ENCODE peak calls at places on chromosomes 12 and 14, in five cellular contexts. One of them, this sample, is unnamed.

GRCh38 chr14:78455896-78456435 is 285.8 kb downstream of the NRXN3 start:
- DNase-seq in pancreas: no peak
- DNase-seq in ovary: no peak
- DNase-seq in fibroblast of villous mesenchyme: no peak
- DNase-seq in endothelial cell: no peak
- DNase-seq in this sample: no peak

GRCh38 chr14:29123017-29123416 is 356.4 kb downstream of the FOXG1 start:
- DNase-seq in pancreas: no peak
- DNase-seq in ovary: no peak
- DNase-seq in fibroblast of villous mesenchyme: no peak
- DNase-seq in endothelial cell: no peak
- DNase-seq in this sample: no peak

GRCh38 chr12:94147377-94147990 is 893 bp upstream of the PLXNC1 start:
- DNase-seq in pancreas: no peak
- DNase-seq in ovary: no peak
- DNase-seq in fibroblast of villous mesenchyme: no peak
- DNase-seq in endothelial cell: no peak
- DNase-seq in this sample: no peak

GRCh38 chr12:12376636-12377448 is 20.0 kb downstream of the BORCS5 start:
- DNase-seq in pancreas: no peak
- DNase-seq in ovary: no peak
- DNase-seq in fibroblast of villous mesenchyme: peak
- DNase-seq in endothelial cell: no peak
- DNase-seq in this sample: no peak

GRCh38 chr12:104941454-104941853 is 16.6 kb downstream of the SLC41A2 start:
- DNase-seq in pancreas: no peak
- DNase-seq in ovary: no peak
- DNase-seq in fibroblast of villous mesenchyme: no peak
- DNase-seq in endothelial cell: no peak
- DNase-seq in this sample: no peak

GRCh38 chr14:52583544-52583943 is 30.9 kb downstream of the GPR137C start:
- DNase-seq in pancreas: no peak
- DNase-seq in ovary: no peak
- DNase-seq in fibroblast of villous mesenchyme: no peak
- DNase-seq in endothelial cell: no peak
- DNase-seq in this sample: no peak

GRCh38 chr14:57889245-57889644 is 23.4 kb upstream of the SLC35F4 start:
- DNase-seq in pancreas: peak
- DNase-seq in ovary: peak
- DNase-seq in fibroblast of villous mesenchyme: no peak
- DNase-seq in endothelial cell: no peak
- DNase-seq in this sample: no peak

GRCh38 chr12:124774462-124775167 is 89.0 kb downstream of the SCARB1 start:
- DNase-seq in pancreas: no peak
- DNase-seq in ovary: peak
- DNase-seq in fibroblast of villous mesenchyme: peak
- DNase-seq in endothelial cell: no peak
- DNase-seq in this sample: no peak

GRCh38 chr12:66751432-66752113 is 72.7 kb upstream of the GRIP1 start:
- DNase-seq in pancreas: no peak
- DNase-seq in ovary: no peak
- DNase-seq in fibroblast of villous mesenchyme: no peak
- DNase-seq in endothelial cell: no peak
- DNase-seq in this sample: no peak

GRCh38 chr14:68404652-68405183 is 388.1 kb downstream of the ZFP36L1 start:
- DNase-seq in pancreas: no peak
- DNase-seq in ovary: no peak
- DNase-seq in fibroblast of villous mesenchyme: no peak
- DNase-seq in endothelial cell: no peak
- DNase-seq in this sample: no peak

GRCh38 chr12:64796205-64796845 is 28.1 kb upstream of the TBC1D30 start:
- DNase-seq in pancreas: peak
- DNase-seq in ovary: no peak
- DNase-seq in fibroblast of villous mesenchyme: peak
- DNase-seq in endothelial cell: peak
- DNase-seq in this sample: peak

GRCh38 chr14:49593016-49593415 is 5.7 kb upstream of the LRR1 start:
- DNase-seq in pancreas: no peak
- DNase-seq in ovary: no peak
- DNase-seq in fibroblast of villous mesenchyme: peak
- DNase-seq in endothelial cell: no peak
- DNase-seq in this sample: no peak

GRCh38 chr12:111636209-111636928 is 37.3 kb upstream of the ATXN2 start:
- DNase-seq in pancreas: peak
- DNase-seq in ovary: peak
- DNase-seq in fibroblast of villous mesenchyme: peak
- DNase-seq in endothelial cell: peak
- DNase-seq in this sample: no peak

GRCh38 chr12:19130224-19131019 is 889 bp downstream of the PLEKHA5 start:
- DNase-seq in pancreas: peak
- DNase-seq in ovary: peak
- DNase-seq in fibroblast of villous mesenchyme: no peak
- DNase-seq in endothelial cell: peak
- DNase-seq in this sample: no peak

GRCh38 chr14:78018283-78018682 is 151.9 kb upstream of the NRXN3 start:
- DNase-seq in pancreas: no peak
- DNase-seq in ovary: no peak
- DNase-seq in fibroblast of villous mesenchyme: no peak
- DNase-seq in endothelial cell: no peak
- DNase-seq in this sample: no peak

GRCh38 chr12:105363890-105364289 is 33.4 kb downstream of the C12orf75 start:
- DNase-seq in pancreas: no peak
- DNase-seq in ovary: no peak
- DNase-seq in fibroblast of villous mesenchyme: no peak
- DNase-seq in endothelial cell: no peak
- DNase-seq in this sample: no peak

GRCh38 chr14:30382221-30382620 is 176.7 kb upstream of the G2E3 start:
- DNase-seq in pancreas: no peak
- DNase-seq in ovary: no peak
- DNase-seq in fibroblast of villous mesenchyme: no peak
- DNase-seq in endothelial cell: no peak
- DNase-seq in this sample: no peak

GRCh38 chr14:20400965-20401593 is 12.2 kb downstream of the TEP1 start:
- DNase-seq in pancreas: no peak
- DNase-seq in ovary: no peak
- DNase-seq in fibroblast of villous mesenchyme: no peak
- DNase-seq in endothelial cell: no peak
- DNase-seq in this sample: no peak

GRCh38 chr12:114961491-114961890 is 277.5 kb upstream of the TBX3 start:
- DNase-seq in pancreas: no peak
- DNase-seq in ovary: no peak
- DNase-seq in fibroblast of villous mesenchyme: no peak
- DNase-seq in endothelial cell: no peak
- DNase-seq in this sample: no peak

GRCh38 chr14:28308727-28309126 is 457.9 kb upstream of the FOXG1 start:
- DNase-seq in pancreas: no peak
- DNase-seq in ovary: no peak
- DNase-seq in fibroblast of villous mesenchyme: no peak
- DNase-seq in endothelial cell: no peak
- DNase-seq in this sample: no peak

GRCh38 chr12:105492591-105492990 is 162.1 kb downstream of the C12orf75 start:
- DNase-seq in pancreas: no peak
- DNase-seq in ovary: no peak
- DNase-seq in fibroblast of villous mesenchyme: peak
- DNase-seq in endothelial cell: no peak
- DNase-seq in this sample: no peak

GRCh38 chr12:98895086-98895651 is 250.1 kb downstream of the APAF1 start:
- DNase-seq in pancreas: peak
- DNase-seq in ovary: peak
- DNase-seq in fibroblast of villous mesenchyme: no peak
- DNase-seq in endothelial cell: peak
- DNase-seq in this sample: no peak

GRCh38 chr12:109517619-109518018 is 40.2 kb downstream of the UBE3B start:
- DNase-seq in pancreas: no peak
- DNase-seq in ovary: no peak
- DNase-seq in fibroblast of villous mesenchyme: no peak
- DNase-seq in endothelial cell: no peak
- DNase-seq in this sample: no peak

GRCh38 chr12:132479291-132479690 is 10.7 kb upstream of the FBRSL1 start:
- DNase-seq in pancreas: peak
- DNase-seq in ovary: no peak
- DNase-seq in fibroblast of villous mesenchyme: no peak
- DNase-seq in endothelial cell: no peak
- DNase-seq in this sample: no peak

GRCh38 chr12:132479938-132480619 is 9.9 kb upstream of the FBRSL1 start:
- DNase-seq in pancreas: peak
- DNase-seq in ovary: no peak
- DNase-seq in fibroblast of villous mesenchyme: no peak
- DNase-seq in endothelial cell: no peak
- DNase-seq in this sample: no peak

GRCh38 chr12:132478433-132478803 is 11.5 kb upstream of the FBRSL1 start:
- DNase-seq in pancreas: peak
- DNase-seq in ovary: no peak
- DNase-seq in fibroblast of villous mesenchyme: no peak
- DNase-seq in endothelial cell: no peak
- DNase-seq in this sample: no peak

GRCh38 chr12:132477703-132478432 is 12.1 kb upstream of the FBRSL1 start:
- DNase-seq in pancreas: peak
- DNase-seq in ovary: no peak
- DNase-seq in fibroblast of villous mesenchyme: no peak
- DNase-seq in endothelial cell: no peak
- DNase-seq in this sample: no peak

GRCh38 chr12:132478845-132479244 is 11.1 kb upstream of the FBRSL1 start:
- DNase-seq in pancreas: no peak
- DNase-seq in ovary: no peak
- DNase-seq in fibroblast of villous mesenchyme: no peak
- DNase-seq in endothelial cell: no peak
- DNase-seq in this sample: no peak
- TF ChIP-seq CTCF in pancreas: no peak
- TF ChIP-seq CTCF in ovary: no peak
- TF ChIP-seq CTCF in fibroblast of villous mesenchyme: no peak
- TF ChIP-seq CTCF in endothelial cell: no peak
- TF ChIP-seq CTCF in this sample: no peak

GRCh38 chr14:61569783-61570182 is 125.5 kb upstream of the HIF1A start:
- DNase-seq in pancreas: no peak
- DNase-seq in ovary: no peak
- DNase-seq in fibroblast of villous mesenchyme: peak
- DNase-seq in endothelial cell: no peak
- DNase-seq in this sample: no peak

GRCh38 chr14:61570188-61570960 is 124.9 kb upstream of the HIF1A start:
- DNase-seq in pancreas: no peak
- DNase-seq in ovary: no peak
- DNase-seq in fibroblast of villous mesenchyme: no peak
- DNase-seq in endothelial cell: no peak
- DNase-seq in this sample: no peak

GRCh38 chr14:61569308-61569707 is 126.0 kb upstream of the HIF1A start:
- DNase-seq in pancreas: no peak
- DNase-seq in ovary: no peak
- DNase-seq in fibroblast of villous mesenchyme: no peak
- DNase-seq in endothelial cell: no peak
- DNase-seq in this sample: no peak

GRCh38 chr14:61567838-61568571 is 127.3 kb upstream of the HIF1A start:
- DNase-seq in pancreas: no peak
- DNase-seq in ovary: no peak
- DNase-seq in fibroblast of villous mesenchyme: no peak
- DNase-seq in endothelial cell: no peak
- DNase-seq in this sample: no peak

DNA sequence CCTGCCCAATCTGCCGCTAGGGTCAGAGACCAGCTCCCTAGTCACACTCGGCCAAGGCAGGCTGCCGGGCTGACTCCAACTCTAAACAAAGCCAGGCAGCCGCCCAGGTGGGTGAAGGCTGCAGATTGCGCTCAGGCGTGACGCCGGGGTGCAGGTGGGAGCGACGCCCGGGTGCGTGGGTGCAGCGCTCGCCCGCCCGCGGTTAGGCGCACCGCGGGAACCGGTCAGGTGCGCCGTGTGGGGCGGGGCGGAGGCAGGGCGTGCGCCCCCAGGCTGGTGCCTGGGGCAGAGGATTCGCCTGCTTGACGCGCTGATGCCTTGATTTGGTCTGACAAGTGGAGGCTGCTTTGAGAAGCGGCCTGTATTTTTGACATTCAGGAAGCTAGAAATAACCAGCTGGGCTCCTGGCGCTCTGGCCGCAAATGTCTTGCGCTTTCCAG is 126.7 kb upstream of the HIF1A start:
- DNase-seq in pancreas: peak
- DNase-seq in ovary: peak
- DNase-seq in fibroblast of villous mesenchyme: no peak
- DNase-seq in endothelial cell: peak
- DNase-seq in this sample: peak
- TF ChIP-seq CTCF in pancreas: no peak
- TF ChIP-seq CTCF in ovary: no peak
- TF ChIP-seq CTCF in fibroblast of villous mesenchyme: no peak
- TF ChIP-seq CTCF in endothelial cell: no peak
- TF ChIP-seq CTCF in this sample: no peak

GRCh38 chr14:103998027-103998426 is 55.7 kb upstream of the RD3L start:
- DNase-seq in pancreas: no peak
- DNase-seq in ovary: no peak
- DNase-seq in fibroblast of villous mesenchyme: no peak
- DNase-seq in endothelial cell: no peak
- DNase-seq in this sample: no peak

GRCh38 chr14:103999795-104000440 is 57.6 kb upstream of the RD3L start:
- DNase-seq in pancreas: no peak
- DNase-seq in ovary: no peak
- DNase-seq in fibroblast of villous mesenchyme: no peak
- DNase-seq in endothelial cell: no peak
- DNase-seq in this sample: no peak

GRCh38 chr14:104003616-104004015 is 61.3 kb upstream of the RD3L start:
- DNase-seq in pancreas: no peak
- DNase-seq in ovary: no peak
- DNase-seq in fibroblast of villous mesenchyme: no peak
- DNase-seq in endothelial cell: no peak
- DNase-seq in this sample: no peak

GRCh38 chr14:103997391-103997790 is 55.1 kb upstream of the RD3L start:
- DNase-seq in pancreas: no peak
- DNase-seq in ovary: no peak
- DNase-seq in fibroblast of villous mesenchyme: no peak
- DNase-seq in endothelial cell: no peak
- DNase-seq in this sample: no peak

GRCh38 chr14:104001003-104001402 is 58.7 kb upstream of the RD3L start:
- DNase-seq in pancreas: no peak
- DNase-seq in ovary: no peak
- DNase-seq in fibroblast of villous mesenchyme: no peak
- DNase-seq in endothelial cell: peak
- DNase-seq in this sample: peak
- TF ChIP-seq CTCF in pancreas: no peak
- TF ChIP-seq CTCF in ovary: no peak
- TF ChIP-seq CTCF in fibroblast of villous mesenchyme: peak
- TF ChIP-seq CTCF in endothelial cell: peak
- TF ChIP-seq CTCF in this sample: peak

DNA sequence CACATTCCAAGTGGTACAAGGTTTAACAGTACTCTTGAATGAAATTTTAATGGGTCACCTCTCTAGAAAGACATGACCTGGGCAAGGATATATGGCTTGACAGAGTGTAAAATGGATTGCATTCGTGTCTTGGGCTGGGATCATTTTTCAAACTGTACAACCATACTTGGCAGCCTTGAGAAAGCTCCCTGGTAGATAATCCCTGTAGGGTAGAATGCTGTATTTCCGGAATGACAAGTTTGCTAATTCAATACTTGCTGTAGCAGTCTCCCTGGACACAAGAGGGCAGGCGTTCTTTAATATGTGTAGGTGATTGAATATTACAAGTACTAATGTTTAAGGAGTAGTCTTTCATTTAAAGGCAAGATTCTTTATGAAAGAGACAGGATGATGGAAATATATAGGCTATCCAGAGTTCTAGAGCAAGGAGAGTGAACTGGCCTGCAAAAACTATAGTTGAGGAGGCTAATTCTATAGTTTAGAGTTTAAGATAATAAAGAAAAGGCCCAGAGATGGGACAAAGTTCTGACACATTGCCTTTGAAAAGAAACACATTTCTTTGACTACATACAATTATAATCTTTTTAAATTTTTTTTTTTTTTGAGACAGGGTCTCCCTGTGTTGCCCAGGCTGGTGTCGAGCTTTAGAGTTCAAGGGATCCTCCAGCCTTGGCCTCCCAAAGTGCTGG is 53.4 kb downstream of the PLBD1 start:
- DNase-seq in pancreas: peak
- DNase-seq in ovary: no peak
- DNase-seq in fibroblast of villous mesenchyme: peak
- DNase-seq in endothelial cell: no peak
- DNase-seq in this sample: no peak
- TF ChIP-seq CTCF in pancreas: peak
- TF ChIP-seq CTCF in ovary: no peak
- TF ChIP-seq CTCF in fibroblast of villous mesenchyme: peak
- TF ChIP-seq CTCF in endothelial cell: peak
- TF ChIP-seq CTCF in this sample: no peak